ENCODE peak calls at places on chromosomes 4 and X, in five cellular contexts. One of them, this sample, is unnamed.

GRCh38 chrX:110001702-110002299 is 1.1 kb upstream of the TMEM164 start:
- DNase-seq in right lobe of liver: no peak
- DNase-seq in spleen: no peak
- DNase-seq in stomach: no peak
- DNase-seq in tibial nerve: no peak
- DNase-seq in this sample: no peak

GRCh38 chr4:146585761-146586333 is 52.8 kb upstream of the POU4F2 start:
- DNase-seq in right lobe of liver: no peak
- DNase-seq in spleen: no peak
- DNase-seq in stomach: no peak
- DNase-seq in tibial nerve: no peak
- DNase-seq in this sample: no peak

GRCh38 chrX:67543818-67544217 is at the start of gene AR:
- DNase-seq in right lobe of liver: peak; percentile 82
- DNase-seq in spleen: peak; percentile 75
- DNase-seq in stomach: peak; percentile 58
- DNase-seq in tibial nerve: peak; percentile 47
- DNase-seq in this sample: peak; percentile 49

GRCh38 chr4:151489462-151490203 is 80.7 kb downstream of the FHIP1A start:
- DNase-seq in right lobe of liver: no peak
- DNase-seq in spleen: no peak
- DNase-seq in stomach: no peak
- DNase-seq in tibial nerve: no peak
- DNase-seq in this sample: no peak

GRCh38 chr4:121096629-121097028 is 24.3 kb upstream of the NDNF start:
- DNase-seq in right lobe of liver: no peak
- DNase-seq in spleen: no peak
- DNase-seq in stomach: no peak
- DNase-seq in tibial nerve: no peak
- DNase-seq in this sample: no peak

GRCh38 chr4:29711226-29711625 is 1008.9 kb upstream of the PCDH7 start:
- DNase-seq in right lobe of liver: no peak
- DNase-seq in spleen: no peak
- DNase-seq in stomach: no peak
- DNase-seq in tibial nerve: no peak
- DNase-seq in this sample: no peak

GRCh38 chrX:38864165-38864564 is 62.9 kb downstream of the MID1IP1 start:
- DNase-seq in right lobe of liver: no peak
- DNase-seq in spleen: no peak
- DNase-seq in stomach: no peak
- DNase-seq in tibial nerve: no peak
- DNase-seq in this sample: no peak

GRCh38 chr4:3399277-3400194 is 42.2 kb upstream of the HGFAC start:
- DNase-seq in right lobe of liver: no peak
- DNase-seq in spleen: no peak
- DNase-seq in stomach: no peak
- DNase-seq in tibial nerve: no peak
- DNase-seq in this sample: no peak

GRCh38 chr4:185134176-185134869 is 8.7 kb upstream of the SLC25A4 start:
- DNase-seq in right lobe of liver: no peak
- DNase-seq in spleen: no peak
- DNase-seq in stomach: no peak
- DNase-seq in tibial nerve: no peak
- DNase-seq in this sample: no peak

GRCh38 chr4:140243345-140243753 is 89.4 kb upstream of the MAML3 start:
- DNase-seq in right lobe of liver: no peak
- DNase-seq in spleen: peak; percentile 80
- DNase-seq in stomach: peak; percentile 52
- DNase-seq in tibial nerve: no peak
- DNase-seq in this sample: no peak

GRCh38 chr4:3605491-3605890 is 73.3 kb upstream of the LRPAP1 start:
- DNase-seq in right lobe of liver: no peak
- DNase-seq in spleen: no peak
- DNase-seq in stomach: no peak
- DNase-seq in tibial nerve: no peak
- DNase-seq in this sample: no peak

GRCh38 chr4:56606385-56606784 is 74.7 kb downstream of the HOPX start:
- DNase-seq in right lobe of liver: no peak
- DNase-seq in spleen: no peak
- DNase-seq in stomach: no peak
- DNase-seq in tibial nerve: no peak
- DNase-seq in this sample: no peak

GRCh38 chr4:9954468-9954867 is 66.8 kb downstream of the SLC2A9 start:
- DNase-seq in right lobe of liver: no peak
- DNase-seq in spleen: no peak
- DNase-seq in stomach: no peak
- DNase-seq in tibial nerve: no peak
- DNase-seq in this sample: no peak

GRCh38 chr4:84568496-84568895 is 14.4 kb upstream of the CDS1 start:
- DNase-seq in right lobe of liver: no peak
- DNase-seq in spleen: no peak
- DNase-seq in stomach: no peak
- DNase-seq in tibial nerve: no peak
- DNase-seq in this sample: no peak

GRCh38 chrX:18098704-18099103 is 122.0 kb downstream of the BEND2 start:
- DNase-seq in right lobe of liver: peak; percentile 20
- DNase-seq in spleen: no peak
- DNase-seq in stomach: no peak
- DNase-seq in tibial nerve: no peak
- DNase-seq in this sample: no peak

DNA sequence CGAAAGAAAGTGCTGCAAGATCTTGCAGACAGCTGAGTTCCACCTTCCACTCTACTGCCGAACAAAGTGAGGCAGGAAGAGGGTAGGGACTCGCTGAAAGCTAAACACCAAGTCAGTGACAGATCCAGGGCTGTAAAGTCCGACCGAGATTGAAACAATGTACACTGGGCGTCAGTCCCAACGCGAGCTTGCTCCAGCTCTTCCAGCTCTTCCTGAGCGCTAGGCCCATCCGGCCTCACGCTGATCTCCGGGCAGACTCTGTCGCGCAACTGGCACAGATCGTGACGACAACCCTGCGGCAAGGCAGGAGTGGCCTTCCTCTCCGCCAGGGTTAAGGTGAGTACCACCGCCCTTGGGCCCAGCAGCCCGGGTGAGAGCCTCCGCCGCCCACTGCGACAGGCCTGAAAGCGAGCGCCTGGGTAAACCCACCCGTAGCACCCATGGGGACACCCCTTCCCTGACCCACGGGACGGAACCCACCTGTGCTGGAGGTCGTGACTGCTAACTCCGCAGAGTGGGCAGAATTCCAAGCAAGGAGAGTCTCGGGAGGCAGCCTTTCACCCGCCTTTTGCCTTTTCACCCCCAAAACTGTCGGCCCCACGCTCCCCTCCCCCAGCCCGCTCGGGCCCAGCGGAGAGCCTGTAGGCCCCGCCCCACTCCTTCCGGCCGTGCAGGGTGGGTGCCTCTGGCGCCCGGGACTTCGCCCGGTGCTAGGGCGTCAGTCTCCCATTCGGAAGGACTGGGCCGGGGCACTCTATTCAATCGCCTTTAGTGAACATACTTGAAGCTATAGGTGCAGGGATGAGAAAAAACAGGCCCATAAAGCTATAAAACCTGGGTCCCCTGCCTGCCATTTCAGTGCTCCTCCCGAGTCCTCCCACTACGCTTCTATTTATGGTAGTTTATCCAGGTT is at the start of gene TMLHE:
- DNase-seq in right lobe of liver: peak; percentile 80
- DNase-seq in spleen: peak; percentile 93
- DNase-seq in stomach: peak; percentile 67
- DNase-seq in tibial nerve: peak; percentile 29
- DNase-seq in this sample: peak; percentile 27
- TF ChIP-seq POLR2A in right lobe of liver: peak; percentile 47
- TF ChIP-seq POLR2A in spleen: no peak
- TF ChIP-seq POLR2A in stomach: no peak
- TF ChIP-seq POLR2A in tibial nerve: no peak
- TF ChIP-seq POLR2A in this sample: no peak

DNA sequence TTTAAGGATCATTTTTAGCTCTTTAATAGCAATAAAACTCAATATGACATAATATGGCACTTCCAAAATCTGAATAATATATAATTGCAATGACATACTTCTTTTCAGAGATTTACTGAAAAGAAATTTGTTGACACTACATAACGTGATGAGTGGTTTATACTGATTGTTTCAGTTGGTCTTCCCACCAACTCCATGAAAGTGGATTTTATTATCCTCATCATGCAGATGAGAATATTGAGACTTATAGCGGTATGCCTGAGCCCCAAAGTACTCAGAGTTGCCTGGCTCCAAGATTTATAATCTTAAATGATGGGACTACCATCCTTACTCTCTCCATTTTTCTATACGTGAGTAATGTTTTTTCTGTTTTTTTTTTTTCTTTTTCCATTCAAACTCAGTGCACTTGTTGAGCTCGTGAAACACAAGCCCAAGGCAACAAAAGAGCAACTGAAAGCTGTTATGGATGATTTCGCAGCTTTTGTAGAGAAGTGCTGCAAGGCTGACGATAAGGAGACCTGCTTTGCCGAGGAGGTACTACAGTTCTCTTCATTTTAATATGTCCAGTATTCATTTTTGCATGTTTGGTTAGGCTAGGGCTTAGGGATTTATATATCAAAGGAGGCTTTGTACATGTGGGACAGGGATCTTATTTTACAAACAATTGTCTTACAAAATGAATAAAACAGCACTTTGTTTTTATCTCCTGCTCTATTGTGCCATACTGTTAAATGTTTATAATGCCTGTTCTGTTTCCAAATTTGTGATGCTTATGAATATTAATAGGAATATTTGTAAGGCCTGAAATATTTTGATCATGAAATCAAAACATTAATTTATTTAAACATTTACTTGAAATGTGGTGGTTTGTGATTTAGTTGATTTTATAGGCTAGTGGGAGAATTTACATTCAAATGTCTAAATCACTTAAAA is 15.3 kb downstream of the ALB start:
- DNase-seq in right lobe of liver: no peak
- DNase-seq in spleen: no peak
- DNase-seq in stomach: no peak
- DNase-seq in tibial nerve: no peak
- DNase-seq in this sample: no peak
- TF ChIP-seq POLR2A in right lobe of liver: peak; percentile 27
- TF ChIP-seq POLR2A in spleen: no peak
- TF ChIP-seq POLR2A in stomach: no peak
- TF ChIP-seq POLR2A in tibial nerve: no peak
- TF ChIP-seq POLR2A in this sample: no peak

GRCh38 chr4:21628116-21628515 is 320.5 kb downstream of the KCNIP4 start:
- DNase-seq in right lobe of liver: no peak
- DNase-seq in spleen: no peak
- DNase-seq in stomach: no peak
- DNase-seq in tibial nerve: no peak
- DNase-seq in this sample: no peak
- TF ChIP-seq POLR2A in right lobe of liver: no peak
- TF ChIP-seq POLR2A in spleen: no peak
- TF ChIP-seq POLR2A in stomach: no peak
- TF ChIP-seq POLR2A in tibial nerve: no peak
- TF ChIP-seq POLR2A in this sample: no peak

DNA sequence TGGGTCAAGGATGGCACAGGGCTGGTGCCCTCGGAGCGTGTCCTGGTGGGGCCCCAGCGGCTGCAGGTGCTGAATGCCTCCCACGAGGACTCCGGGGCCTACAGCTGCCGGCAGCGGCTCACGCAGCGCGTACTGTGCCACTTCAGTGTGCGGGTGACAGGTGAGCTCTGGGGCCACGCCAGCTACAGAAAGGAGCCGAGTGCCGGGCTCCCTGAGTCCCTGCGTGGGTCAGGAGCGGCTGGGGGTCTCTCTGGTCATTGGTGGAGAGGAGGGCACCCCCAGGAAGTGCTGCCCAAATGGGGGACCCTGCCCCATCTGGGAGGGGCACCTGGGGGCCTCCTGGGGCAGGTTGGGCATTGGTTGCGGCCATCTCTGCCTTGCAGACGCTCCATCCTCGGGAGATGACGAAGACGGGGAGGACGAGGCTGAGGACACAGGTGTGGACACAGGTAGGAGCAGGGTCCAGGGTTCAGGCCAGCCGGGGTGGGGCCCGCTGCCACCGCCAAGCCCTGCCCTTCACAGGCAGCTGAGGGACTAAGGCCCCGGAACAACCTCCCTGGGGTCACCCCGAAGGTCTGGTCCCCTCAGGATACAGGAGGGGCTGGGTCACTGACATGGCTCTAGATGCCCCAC is 6.4 kb downstream of the FGFR3 start:
- DNase-seq in right lobe of liver: no peak
- DNase-seq in spleen: no peak
- DNase-seq in stomach: no peak
- DNase-seq in tibial nerve: no peak
- DNase-seq in this sample: no peak
- TF ChIP-seq POLR2A in right lobe of liver: no peak
- TF ChIP-seq POLR2A in spleen: no peak
- TF ChIP-seq POLR2A in stomach: no peak
- TF ChIP-seq POLR2A in tibial nerve: no peak
- TF ChIP-seq POLR2A in this sample: no peak

This sample was measured in lower leg skin.